ENCODE peak calls at places on chromosomes 7 and 10, in ten cellular contexts. S is pulmonary artery endothelial cell; G is activated CD4-positive, alpha-beta T cell treated with anti-CD3 and anti-CD28 coated beads for 48 hours; M is HTR-8/SVneo; N is activated naive CD8-positive, alpha-beta T cell treated with anti-CD3 and anti-CD28 coated beads, Interleukin-2, amount 50 U/mL, for 24 hours; A is skeletal muscle cell; L is retina; W is HCT116; O is H1; Z is cerebellum. C is an unnamed sample.

GRCh38 chr7:41981046-41982040 is 255.7 kb downstream of the GLI3 start:
- DNase-seq in S (no peak), G (no peak), M (no peak), N (no peak), A (no peak), L (no peak), W (no peak), O (no peak), Z (no peak), C (no peak)

GRCh38 chr7:134327896-134328295 is 11.2 kb upstream of the SLC35B4 start:
- DNase-seq in S (no peak), G (peak; percentile 64), M (peak; percentile 35), N (peak; percentile 64), A (no peak), L (no peak), W (peak; percentile 75), O (peak; percentile 61), Z (no peak), C (peak; percentile 51)

GRCh38 chr10:51666476-51666875 is 32.9 kb downstream of the CSTF2T start:
- DNase-seq in S (no peak), G (no peak), M (no peak), N (no peak), A (no peak), L (no peak), W (no peak), O (no peak), Z (no peak), C (no peak)

GRCh38 chr10:58992830-58993460 is 183.5 kb upstream of the PHYHIPL start:
- DNase-seq in S (no peak), G (no peak), M (no peak), N (no peak), A (no peak), L (no peak), W (no peak), O (no peak), Z (no peak), C (no peak)

GRCh38 chr7:80807166-80807900 is 111.5 kb downstream of the SEMA3C start:
- DNase-seq in S (no peak), G (no peak), M (no peak), N (no peak), A (no peak), L (no peak), W (no peak), O (no peak), Z (no peak), C (no peak)

GRCh38 chr10:119370046-119370770 is 162.8 kb downstream of the GRK5 start:
- DNase-seq in S (peak; percentile 83), G (no peak), M (no peak), N (no peak), A (peak; percentile 57), L (no peak), W (no peak), O (no peak), Z (no peak), C (peak; percentile 64)

GRCh38 chr10:34078798-34079470 is 736.2 kb downstream of the PARD3 start:
- DNase-seq in S (peak; percentile 86), G (no peak), M (no peak), N (no peak), A (peak; percentile 51), L (no peak), W (no peak), O (no peak), Z (no peak), C (peak; percentile 22)

GRCh38 chr7:69189406-69189805 is 408.9 kb upstream of the AUTS2 start:
- DNase-seq in S (no peak), G (no peak), M (no peak), N (no peak), A (no peak), L (no peak), W (no peak), O (no peak), Z (no peak), C (no peak)

GRCh38 chr10:25105262-25105661 is 69.5 kb upstream of the GPR158 start:
- DNase-seq in S (no peak), G (no peak), M (no peak), N (no peak), A (no peak), L (no peak), W (no peak), O (no peak), Z (no peak), C (no peak)

GRCh38 chr10:112756118-112756512 is 193.9 kb upstream of the TCF7L2 start:
- DNase-seq in S (no peak), G (no peak), M (no peak), N (no peak), A (no peak), L (no peak), W (no peak), O (no peak), Z (no peak), C (no peak)

GRCh38 chr7:29371472-29371871 is 176.9 kb downstream of the CHN2 start:
- DNase-seq in S (no peak), G (no peak), M (no peak), N (no peak), A (no peak), L (no peak), W (no peak), O (no peak), Z (no peak), C (no peak)

GRCh38 chr7:128409435-128410091 is at the start of gene IMPDH1:
- DNase-seq in S (no peak), G (peak; percentile 89), M (peak; percentile 88), N (peak; percentile 90), A (peak; percentile 31), L (peak; percentile 87), W (no peak), O (no peak), Z (peak; percentile 89), C (peak; percentile 89)

C was measured in left kidney.